ENCODE peak calls at places on chromosomes 1 and 21, in four cellular contexts. One of them, this sample, is unnamed.

GRCh38 chr1:94709891-94710581 is 110.1 kb upstream of the SLC44A3 start:
- DNase-seq in PC-9: no peak
- DNase-seq in foreskin melanocyte: no peak
- DNase-seq in GM12864: no peak
- DNase-seq in this sample: no peak

GRCh38 chr1:200150721-200151120 is 123.2 kb downstream of the NR5A2 start:
- DNase-seq in PC-9: peak
- DNase-seq in foreskin melanocyte: peak
- DNase-seq in GM12864: peak
- DNase-seq in this sample: peak

GRCh38 chr1:71828431-71829012 is 453.8 kb downstream of the NEGR1 start:
- DNase-seq in PC-9: no peak
- DNase-seq in foreskin melanocyte: no peak
- DNase-seq in GM12864: no peak
- DNase-seq in this sample: no peak

GRCh38 chr1:22611530-22611947 is 24.9 kb upstream of the C1QA start:
- DNase-seq in PC-9: peak
- DNase-seq in foreskin melanocyte: peak
- DNase-seq in GM12864: no peak
- DNase-seq in this sample: peak

GRCh38 chr1:46800742-46801141 is 1.9 kb downstream of the CYP4B1 start:
- DNase-seq in PC-9: no peak
- DNase-seq in foreskin melanocyte: no peak
- DNase-seq in GM12864: no peak
- DNase-seq in this sample: no peak

GRCh38 chr21:31374430-31374829 is 30.4 kb upstream of the TIAM1 start:
- DNase-seq in PC-9: no peak
- DNase-seq in foreskin melanocyte: no peak
- DNase-seq in GM12864: no peak
- DNase-seq in this sample: no peak

GRCh38 chr1:1399870-1400575 is 888 bp upstream of the CCNL2 start:
- DNase-seq in PC-9: no peak
- DNase-seq in foreskin melanocyte: peak
- DNase-seq in GM12864: no peak
- DNase-seq in this sample: no peak

GRCh38 chr1:83113686-83114085 is 885.2 kb downstream of the TTLL7 start:
- DNase-seq in PC-9: no peak
- DNase-seq in foreskin melanocyte: no peak
- DNase-seq in GM12864: no peak
- DNase-seq in this sample: no peak

GRCh38 chr1:223846668-223847007 is 891 bp upstream of the TP53BP2 start:
- DNase-seq in PC-9: no peak
- DNase-seq in foreskin melanocyte: peak
- DNase-seq in GM12864: no peak
- DNase-seq in this sample: no peak

GRCh38 chr1:169795687-169796086 is 980 bp upstream of the METTL18 start:
- DNase-seq in PC-9: no peak
- DNase-seq in foreskin melanocyte: peak
- DNase-seq in GM12864: no peak
- DNase-seq in this sample: peak

GRCh38 chr1:229027622-229028182 is 243.2 kb upstream of the RAB4A start:
- DNase-seq in PC-9: no peak
- DNase-seq in foreskin melanocyte: no peak
- DNase-seq in GM12864: no peak
- DNase-seq in this sample: no peak

GRCh38 chr1:203202431-203203245 is 16.1 kb upstream of the CHI3L1 start:
- DNase-seq in PC-9: no peak
- DNase-seq in foreskin melanocyte: no peak
- DNase-seq in GM12864: no peak
- DNase-seq in this sample: no peak

GRCh38 chr1:188782220-188782841 is 1695.3 kb downstream of the BRINP3 start:
- DNase-seq in PC-9: peak
- DNase-seq in foreskin melanocyte: peak
- DNase-seq in GM12864: no peak
- DNase-seq in this sample: peak

GRCh38 chr1:61332196-61332753 is 249.9 kb downstream of the NFIA start:
- DNase-seq in PC-9: no peak
- DNase-seq in foreskin melanocyte: no peak
- DNase-seq in GM12864: peak
- DNase-seq in this sample: no peak

GRCh38 chr1:237670296-237670695 is 220.4 kb downstream of the ZP4 start:
- DNase-seq in PC-9: no peak
- DNase-seq in foreskin melanocyte: peak
- DNase-seq in GM12864: no peak
- DNase-seq in this sample: no peak

GRCh38 chr21:31176080-31176551 is 137.8 kb upstream of the KRTAP19-8 start:
- DNase-seq in PC-9: no peak
- DNase-seq in foreskin melanocyte: no peak
- DNase-seq in GM12864: no peak
- DNase-seq in this sample: no peak

GRCh38 chr1:53902235-53902920 is 8.4 kb downstream of the DIO1 start:
- DNase-seq in PC-9: no peak
- DNase-seq in foreskin melanocyte: peak
- DNase-seq in GM12864: no peak
- DNase-seq in this sample: no peak

GRCh38 chr1:107782192-107782845 is 182.7 kb downstream of the VAV3 start:
- DNase-seq in PC-9: peak
- DNase-seq in foreskin melanocyte: peak
- DNase-seq in GM12864: peak
- DNase-seq in this sample: peak

GRCh38 chr21:44727757-44728156 is 16.4 kb upstream of the TSPEAR start:
- DNase-seq in PC-9: no peak
- DNase-seq in foreskin melanocyte: no peak
- DNase-seq in GM12864: no peak
- DNase-seq in this sample: no peak

GRCh38 chr1:91552091-91552490 is 51.4 kb downstream of the CDC7 start:
- DNase-seq in PC-9: no peak
- DNase-seq in foreskin melanocyte: no peak
- DNase-seq in GM12864: no peak
- DNase-seq in this sample: no peak

GRCh38 chr1:76576876-76577817 is 290.1 kb upstream of the ST6GALNAC5 start:
- DNase-seq in PC-9: no peak
- DNase-seq in foreskin melanocyte: no peak
- DNase-seq in GM12864: no peak
- DNase-seq in this sample: no peak

GRCh38 chr1:184691719-184692324 is 62.8 kb downstream of the EDEM3 start:
- DNase-seq in PC-9: peak
- DNase-seq in foreskin melanocyte: peak
- DNase-seq in GM12864: no peak
- DNase-seq in this sample: peak

GRCh38 chr1:8754993-8755392 is 62.4 kb downstream of the RERE start:
- DNase-seq in PC-9: no peak
- DNase-seq in foreskin melanocyte: no peak
- DNase-seq in GM12864: no peak
- DNase-seq in this sample: no peak

GRCh38 chr1:11797525-11798216 is 8.1 kb downstream of the MTHFR start:
- DNase-seq in PC-9: no peak
- DNase-seq in foreskin melanocyte: no peak
- DNase-seq in GM12864: no peak
- DNase-seq in this sample: peak

This sample was measured in K562.